ENCODE peak calls at places on chromosomes 3 and 15, in ten cellular contexts. M, D, Q, U, A, K, P, Z, X and C are unnamed samples.

GRCh38 chr3:28317438-28318022 is 31.0 kb upstream of the ZCWPW2 start:
- DNase-seq in U (no peak), D (no peak), P (peak; percentile 24), Q (peak; percentile 35), X (no peak), M (peak; percentile 64), K (peak; percentile 83), Z (peak; percentile 75), A (peak; percentile 15), C (peak; percentile 36)

GRCh38 chr3:66592061-66592875 is 91.4 kb upstream of the LRIG1 start:
- DNase-seq in P (no peak), K (no peak), D (no peak), Q (no peak), Z (peak; percentile 56), U (no peak), A (no peak), X (no peak), M (no peak), C (no peak)

GRCh38 chr3:156728267-156728985 is 54.0 kb downstream of the TIPARP start:
- DNase-seq in D (no peak), Q (no peak), Z (no peak), A (no peak), X (no peak), P (no peak), M (peak; percentile 80), K (no peak), U (no peak), C (no peak)

GRCh38 chr3:54621181-54621580 is 306.7 kb downstream of the LRTM1 start:
- DNase-seq in Z (no peak), U (no peak), K (no peak), P (no peak), D (no peak), M (no peak), A (no peak), X (no peak), Q (peak; percentile 9), C (peak; percentile 93)

GRCh38 chr3:183868804-183869203 is 15.9 kb downstream of the PARL start:
- DNase-seq in M (no peak), Z (no peak), X (no peak), P (no peak), K (peak; percentile 93), D (no peak), Q (no peak), U (no peak), A (no peak), C (no peak)

GRCh38 chr15:67049351-67050044 is 15.9 kb upstream of the SMAD3 start:
- DNase-seq in P (no peak), Z (peak; percentile 85), K (no peak), D (no peak), A (no peak), M (peak; percentile 93), U (no peak), Q (no peak), X (no peak), C (peak; percentile 91)

GRCh38 chr3:15496341-15496664 is 25.2 kb downstream of the COLQ start:
- DNase-seq in A (no peak), M (no peak), Q (no peak), K (no peak), U (no peak), P (no peak), Z (no peak), X (no peak), D (no peak), C (no peak)

GRCh38 chr15:50825946-50826345 is 60.4 kb upstream of the SPPL2A start:
- DNase-seq in D (no peak), Q (no peak), Z (no peak), X (no peak), M (no peak), U (no peak), K (no peak), P (no peak), A (no peak), C (no peak)

GRCh38 chr3:4656059-4656458 is 162.9 kb downstream of the ITPR1 start:
- DNase-seq in X (no peak), P (peak; percentile 24), Q (peak; percentile 86), Z (peak; percentile 91), M (peak; percentile 75), K (peak; percentile 13), A (no peak), D (no peak), U (peak; percentile 64), C (peak; percentile 69)

GRCh38 chr15:66430627-66431026 is 43.9 kb downstream of the MAP2K1 start:
- DNase-seq in M (no peak), X (no peak), Z (no peak), P (no peak), Q (no peak), K (no peak), U (no peak), D (no peak), A (no peak), C (no peak)

GRCh38 chr15:58260911-58261267 is 122.7 kb downstream of the AQP9 start:
- DNase-seq in U (no peak), K (no peak), Z (peak; percentile 16), D (no peak), X (no peak), M (peak; percentile 91), A (no peak), Q (no peak), P (no peak), C (no peak)